ENCODE peak calls at places on chromosomes 1 and 21, in nine cellular contexts. U is PC-9; N is CD8-positive, alpha-beta memory T cell; E is sigmoid colon; M is mucosa of descending colon; D is endothelial cell of umbilical vein; L is mammary epithelial cell; G is cardiac muscle cell; O is right lobe of liver. H is an unnamed sample. For H3K36me3, the result is how much of the 10 kb centered on the place peaks cover.

GRCh38 chr1:22869325-22869724 is 103.3 kb downstream of the LACTBL1 start:
- DNase-seq in U (no peak), N (no peak), E (no peak), M (no peak), D (no peak), L (no peak), G (no peak), O (no peak), H (no peak)

GRCh38 chr1:214500349-214501055 is 50.9 kb downstream of the PTPN14 start:
- DNase-seq in U (no peak), N (no peak), E (no peak), M (no peak), D (no peak), L (no peak), G (peak), O (no peak), H (no peak)

GRCh38 chr21:42621828-42622199 is 31.6 kb upstream of the PDE9A start:
- DNase-seq in U (no peak), N (no peak), E (no peak), M (no peak), D (no peak), L (no peak), G (no peak), O (no peak), H (no peak)

GRCh38 chr21:35923971-35924370 is 136.4 kb downstream of the SETD4 start:
- DNase-seq in U (no peak), N (no peak), E (no peak), M (no peak), D (no peak), L (peak), G (no peak), O (no peak), H (no peak)

GRCh38 chr21:38913120-38913975 is 107.6 kb downstream of the ETS2 start:
- DNase-seq in U (peak), N (no peak), E (peak), M (peak), D (peak), L (peak), G (peak), O (peak), H (peak)

GRCh38 chr1:109523706-109524105 is 14.2 kb upstream of the AMIGO1 start:
- DNase-seq in U (no peak), N (no peak), E (no peak), M (no peak), D (no peak), L (no peak), G (no peak), O (no peak), H (no peak)

GRCh38 chr1:7334475-7335035 is 436.5 kb upstream of the VAMP3 start:
- DNase-seq in U (no peak), N (no peak), E (no peak), M (peak), D (no peak), L (peak), G (no peak), O (no peak), H (no peak)

GRCh38 chr1:196355206-196355786 is 252.9 kb downstream of the KCNT2 start:
- DNase-seq in U (no peak), N (no peak), E (no peak), M (peak), D (peak), L (no peak), G (peak), O (no peak), H (no peak)

GRCh38 chr1:156667610-156667967 is 9.6 kb downstream of the NES start:
- DNase-seq in U (no peak), N (no peak), E (no peak), M (no peak), D (no peak), L (no peak), G (peak), O (no peak), H (no peak)

GRCh38 chr1:87806377-87807094 is 477.9 kb downstream of the LMO4 start:
- DNase-seq in U (no peak), N (no peak), E (no peak), M (no peak), D (no peak), L (no peak), G (no peak), O (no peak), H (no peak)

GRCh38 chr1:12249181-12249580 is 19.4 kb downstream of the VPS13D start:
- DNase-seq in U (no peak), N (no peak), E (no peak), M (no peak), D (no peak), L (no peak), G (peak), O (no peak), H (no peak)

GRCh38 chr1:9589144-9589718 is 520 bp downstream of the TMEM201 start:
- DNase-seq in U (peak), N (peak), E (no peak), M (peak), D (peak), L (peak), G (peak), O (no peak), H (no peak)

GRCh38 chr1:201476670-201477344 is 7.8 kb upstream of the PHLDA3 start:
- DNase-seq in U (no peak), N (no peak), E (no peak), M (no peak), D (no peak), L (peak), G (no peak), O (no peak), H (no peak)

GRCh38 chr21:39696620-39697019 is 48.4 kb upstream of the IGSF5 start:
- DNase-seq in U (no peak), N (no peak), E (no peak), M (peak), D (no peak), L (no peak), G (no peak), O (no peak), H (no peak)

GRCh38 chr1:113677250-113678158 is 81.8 kb downstream of the PHTF1 start:
- DNase-seq in U (no peak), N (no peak), E (no peak), M (peak), D (peak), L (peak), G (peak), O (peak), H (no peak)

GRCh38 chr1:235784950-235785349 is 81.8 kb downstream of the LYST start:
- DNase-seq in U (no peak), N (no peak), E (no peak), M (no peak), D (no peak), L (no peak), G (no peak), O (no peak), H (no peak)

GRCh38 chr1:94324168-94324544 is 86.8 kb upstream of the ARHGAP29 start:
- DNase-seq in U (no peak), N (no peak), E (no peak), M (no peak), D (peak), L (peak), G (no peak), O (no peak), H (no peak)

GRCh38 chr1:231935856-231936255 is 309.3 kb downstream of the DISC1 start:
- DNase-seq in U (no peak), N (no peak), E (no peak), M (no peak), D (no peak), L (no peak), G (no peak), O (no peak), H (no peak)

GRCh38 chr1:231938211-231938610 is 311.6 kb downstream of the DISC1 start:
- DNase-seq in U (no peak), N (no peak), E (no peak), M (no peak), D (no peak), L (no peak), G (no peak), O (no peak), H (no peak)

GRCh38 chr1:231939118-231939517 is 312.5 kb downstream of the DISC1 start:
- DNase-seq in U (no peak), N (no peak), E (no peak), M (no peak), D (no peak), L (no peak), G (no peak), O (no peak), H (no peak)

GRCh38 chr1:231938651-231939050 is 312.1 kb downstream of the DISC1 start:
- DNase-seq in U (no peak), N (no peak), E (no peak), M (no peak), D (no peak), L (no peak), G (no peak), O (no peak), H (no peak)

DNA sequence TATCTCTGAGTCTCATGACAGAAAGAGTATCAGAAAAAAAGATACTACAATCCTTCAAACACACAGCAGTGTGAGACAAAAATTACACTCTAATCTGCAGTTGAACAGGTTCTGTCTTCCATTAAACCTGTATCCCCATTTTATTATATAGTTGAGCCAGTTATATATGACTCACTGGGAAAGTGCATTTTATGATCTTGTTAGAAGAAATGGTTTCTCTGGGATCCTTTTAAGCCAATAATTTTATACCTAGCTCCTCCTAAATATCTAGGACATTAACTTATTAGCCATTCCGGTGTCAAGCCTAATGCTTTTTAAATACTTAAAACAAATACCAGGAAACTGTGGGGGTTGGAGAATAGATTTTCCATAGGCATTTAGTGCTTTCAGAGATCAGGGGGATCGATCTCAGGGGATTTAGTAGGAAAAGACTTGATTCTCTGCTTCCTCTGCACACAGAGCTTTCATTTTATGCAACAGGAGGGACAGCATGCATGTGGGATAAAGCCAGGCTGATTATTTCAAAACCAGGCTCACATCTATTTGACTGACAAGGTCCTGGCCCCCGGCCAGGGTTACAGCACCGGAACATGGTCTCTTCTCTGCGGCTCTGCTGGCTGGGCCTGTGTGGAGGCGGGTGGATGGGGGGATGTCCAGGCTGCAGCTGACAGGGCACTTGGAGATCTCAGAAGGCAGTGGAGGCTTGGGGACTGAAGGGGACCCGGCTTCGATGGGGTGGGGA is 310.6 kb downstream of the DISC1 start:
- DNase-seq in U (no peak), N (no peak), E (peak), M (peak), D (no peak), L (no peak), G (peak), O (no peak), H (no peak)
- H3K36me3 ChIP-seq in U (under half), N (under half), E (under half), M (under half), D (under half), L (under half), G (under half), O (under half), H (under half)

DNA sequence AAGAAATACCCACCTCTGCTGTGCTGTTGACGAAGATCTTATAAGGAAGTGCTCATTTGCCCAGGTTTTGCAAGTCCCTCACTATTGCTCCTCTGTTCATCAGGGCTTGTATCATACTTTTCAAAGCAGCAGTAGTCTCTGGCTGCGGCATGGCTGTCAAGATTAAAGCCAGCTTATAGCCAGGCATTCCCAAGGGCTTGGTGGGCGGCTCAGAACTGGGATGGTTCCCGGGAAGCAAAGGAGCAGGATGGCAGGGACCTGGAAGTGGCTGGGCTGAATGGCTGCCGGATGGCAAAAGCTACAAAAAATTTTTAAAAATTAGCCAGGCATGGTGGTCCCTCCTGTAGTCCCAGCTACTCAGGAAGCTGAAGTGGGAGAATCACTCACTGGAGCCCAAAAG is 16.7 kb upstream of the SH3BGRL3 start:
- DNase-seq in U (no peak), N (no peak), E (no peak), M (no peak), D (no peak), L (no peak), G (no peak), O (no peak), H (no peak)
- H3K36me3 ChIP-seq in U (under half), N (under half), E (under half), M (under half), D (under half), L (under half), G (under half), O (under half), H (under half)

DNA sequence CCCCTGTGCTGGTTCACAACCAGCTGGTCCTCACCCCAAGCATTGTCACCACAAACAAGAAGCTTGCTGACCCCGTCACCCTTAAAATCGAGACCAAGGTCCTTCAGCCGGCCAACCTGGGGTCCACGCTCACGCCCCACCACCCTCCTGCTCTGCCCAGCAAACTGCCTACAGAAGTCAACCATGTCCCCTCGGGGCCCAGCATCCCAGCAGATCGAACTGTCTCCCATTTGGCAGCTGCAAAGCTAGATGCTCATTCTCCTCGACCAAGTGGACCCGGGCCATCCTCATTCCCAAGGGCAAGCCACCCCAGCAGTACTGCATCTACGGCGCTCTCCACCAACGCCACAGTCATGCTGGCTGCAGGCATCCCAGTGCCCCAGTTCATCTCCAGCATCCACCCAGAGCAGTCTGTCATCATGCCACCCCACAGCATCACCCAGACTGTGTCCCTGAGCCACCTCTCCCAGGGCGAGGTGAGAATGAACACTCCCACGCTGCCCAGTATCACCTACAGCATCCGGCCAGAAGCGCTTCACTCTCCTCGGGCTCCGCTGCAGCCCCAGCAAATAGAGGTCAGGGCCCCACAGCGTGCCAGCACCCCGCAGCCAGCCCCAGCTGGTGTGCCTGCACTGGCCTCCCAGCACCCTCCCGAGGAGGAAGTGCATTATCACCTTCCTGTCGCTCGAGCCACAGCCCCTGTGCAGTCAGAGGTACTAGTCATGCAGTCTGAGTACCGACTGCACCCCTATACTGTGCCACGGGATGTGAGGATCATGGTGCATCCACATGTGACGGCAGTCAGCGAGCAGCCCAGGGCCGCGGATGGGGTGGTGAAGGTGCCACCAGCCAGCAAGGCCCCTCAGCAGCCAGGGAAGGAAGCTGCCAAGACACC is 40.6 kb downstream of the ZBTB17 start:
- DNase-seq in U (no peak), N (no peak), E (no peak), M (no peak), D (no peak), L (no peak), G (no peak), O (no peak), H (no peak)
- H3K36me3 ChIP-seq in U (under half), N (half or more), E (half or more), M (under half), D (under half), L (under half), G (half or more), O (half or more), H (half or more)

GRCh38 chr1:179860667-179861066 is 16.9 kb downstream of the TOR1AIP2 start:
- DNase-seq in U (no peak), N (no peak), E (no peak), M (no peak), D (no peak), L (no peak), G (no peak), O (no peak), H (no peak)

GRCh38 chr1:179867493-179868330 is 9.9 kb downstream of the TOR1AIP2 start:
- DNase-seq in U (peak), N (peak), E (no peak), M (peak), D (peak), L (peak), G (peak), O (peak), H (no peak)

GRCh38 chr1:179866616-179867015 is 11.0 kb downstream of the TOR1AIP2 start:
- DNase-seq in U (no peak), N (no peak), E (no peak), M (no peak), D (no peak), L (no peak), G (no peak), O (no peak), H (no peak)

GRCh38 chr1:179870870-179871269 is 6.7 kb downstream of the TOR1AIP2 start:
- DNase-seq in U (no peak), N (no peak), E (no peak), M (no peak), D (no peak), L (no peak), G (no peak), O (no peak), H (no peak)

GRCh38 chr1:179865377-179865776 is 12.2 kb downstream of the TOR1AIP2 start:
- DNase-seq in U (no peak), N (no peak), E (no peak), M (no peak), D (no peak), L (no peak), G (no peak), O (no peak), H (no peak)
- H3K36me3 ChIP-seq in U (half or more), N (under half), E (under half), M (under half), D (under half), L (under half), G (under half), O (half or more), H (under half)

GRCh38 chr1:31905681-31906080 is 32.5 kb downstream of the PTP4A2 start:
- DNase-seq in U (no peak), N (no peak), E (no peak), M (no peak), D (no peak), L (no peak), G (no peak), O (no peak), H (no peak)
- H3K36me3 ChIP-seq in U (under half), N (under half), E (under half), M (under half), D (under half), L (under half), G (under half), O (under half), H (under half)

DNA sequence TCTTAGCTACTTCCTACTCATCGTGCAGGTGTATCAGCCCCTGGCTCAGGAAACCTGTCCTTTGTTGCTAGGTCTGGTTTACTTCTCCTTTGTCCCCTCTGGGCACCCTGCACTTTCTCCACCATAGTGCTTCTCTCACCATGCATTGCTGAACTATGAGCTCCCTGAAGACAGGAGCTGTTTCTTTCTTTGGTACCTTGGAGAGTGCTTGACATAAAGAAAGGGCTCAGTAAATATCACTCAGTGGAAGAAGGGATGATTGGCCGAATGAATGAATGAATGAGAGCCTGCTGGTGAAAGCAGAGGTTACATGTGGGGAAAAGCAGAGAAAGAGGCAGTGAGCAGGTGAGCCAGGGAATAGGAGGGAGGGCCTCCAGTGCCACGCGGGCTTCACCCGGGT is 9.8 kb upstream of the HMGB4 start:
- DNase-seq in U (no peak), N (no peak), E (no peak), M (no peak), D (no peak), L (no peak), G (no peak), O (no peak), H (no peak)
- H3K36me3 ChIP-seq in U (under half), N (under half), E (under half), M (under half), D (under half), L (under half), G (under half), O (under half), H (under half)

DNA sequence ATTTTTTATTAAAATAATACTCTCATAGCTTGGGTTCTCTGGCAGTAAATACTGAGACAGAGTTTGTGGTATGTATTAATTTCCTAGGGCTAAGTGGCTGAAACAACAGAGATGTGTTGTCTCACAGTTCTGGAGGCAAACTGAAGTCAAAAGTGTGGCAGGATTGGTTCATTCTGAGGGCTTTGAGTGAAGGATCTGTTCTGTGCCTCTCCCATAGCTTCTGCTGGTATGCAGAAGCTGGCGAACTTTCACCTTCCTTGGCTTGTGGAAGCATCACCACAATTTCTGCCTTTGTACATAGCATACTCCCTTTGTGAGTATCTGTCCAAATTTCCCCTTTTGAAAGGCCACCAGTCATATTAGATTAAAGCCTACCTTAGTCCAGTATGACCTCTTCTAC is 21.0 kb downstream of the RNPC3 start:
- DNase-seq in U (no peak), N (no peak), E (no peak), M (no peak), D (no peak), L (no peak), G (no peak), O (no peak), H (no peak)
- H3K36me3 ChIP-seq in U (half or more), N (under half), E (half or more), M (under half), D (under half), L (under half), G (half or more), O (under half), H (under half)

H was measured in thoracic aorta.